ENCODE peak calls at places on chromosomes 12 and 14, in four cellular contexts. A is GM23338, W is GM23248, B is PC-3. G is an unnamed sample.

GRCh38 chr12:51959921-51960320 is 8.4 kb downstream of the ACVR1B start:
- DNase-seq in A (no peak), W (no peak), B (no peak), G (no peak)

GRCh38 chr12:80711866-80712265 is 4.4 kb downstream of the MYF6 start:
- DNase-seq in A (no peak), W (no peak), B (no peak), G (no peak)

GRCh38 chr12:39824505-39825198 is 205.0 kb upstream of the ABCD2 start:
- DNase-seq in A (no peak), W (peak; percentile 22), B (no peak), G (no peak)

GRCh38 chr14:90605430-90605829 is 208.6 kb downstream of the CALM1 start:
- DNase-seq in A (peak; percentile 65), W (no peak), B (no peak), G (no peak)

GRCh38 chr14:101738921-101739320 is 22.6 kb upstream of the PPP2R5C start:
- DNase-seq in A (no peak), W (no peak), B (no peak), G (no peak)

GRCh38 chr12:96501139-96501741 is 11.9 kb downstream of the CFAP54 start:
- DNase-seq in A (peak; percentile 45), W (peak; percentile 78), B (peak; percentile 85), G (peak; percentile 66)

GRCh38 chr12:11731455-11731854 is 82.0 kb downstream of the ETV6 start:
- DNase-seq in A (no peak), W (peak; percentile 64), B (peak; percentile 54), G (no peak)

GRCh38 chr14:35366048-35366428 is 38.5 kb downstream of the NFKBIA start:
- DNase-seq in A (no peak), W (peak; percentile 87), B (peak; percentile 39), G (no peak)

GRCh38 chr12:3594966-3595365 is 104.0 kb downstream of the PRMT8 start:
- DNase-seq in A (no peak), W (no peak), B (no peak), G (no peak)

GRCh38 chr14:105861985-105862465 is 335.6 kb downstream of the TMEM121 start:
- DNase-seq in A (no peak), W (no peak), B (no peak), G (peak; percentile 98)

GRCh38 chr12:127398026-127398715 is 868.8 kb upstream of the TMEM132C start:
- DNase-seq in A (no peak), W (no peak), B (no peak), G (no peak)

GRCh38 chr12:111636209-111636928 is 37.3 kb upstream of the ATXN2 start:
- DNase-seq in A (peak; percentile 85), W (peak; percentile 74), B (no peak), G (no peak)

GRCh38 chr12:72075401-72075800 is 136.8 kb downstream of the TPH2 start:
- DNase-seq in A (no peak), W (no peak), B (no peak), G (no peak)

GRCh38 chr14:52124791-52125661 is 56.2 kb upstream of the NID2 start:
- DNase-seq in A (peak; percentile 55), W (peak; percentile 91), B (peak; percentile 50), G (no peak)

GRCh38 chr14:94129111-94129757 is at the start of gene IFI27L2:
- DNase-seq in A (peak; percentile 92), W (peak; percentile 89), B (peak; percentile 57), G (peak; percentile 85)

GRCh38 chr14:62181591-62181990 is 419.4 kb downstream of the SNAPC1 start:
- DNase-seq in A (no peak), W (peak; percentile 25), B (no peak), G (no peak)

GRCh38 chr12:116484807-116485206 is 74.4 kb upstream of the MAP1LC3B2 start:
- DNase-seq in A (no peak), W (peak; percentile 19), B (no peak), G (no peak)

GRCh38 chr14:30210630-30211029 is 283.0 kb upstream of the PRKD1 start:
- DNase-seq in A (no peak), W (peak; percentile 70), B (peak; percentile 19), G (no peak)

GRCh38 chr14:100896369-100897060 is 7.0 kb downstream of the RTL1 start:
- DNase-seq in A (no peak), W (no peak), B (no peak), G (no peak)

GRCh38 chr12:94768398-94769039 is 118.2 kb upstream of the TMCC3 start:
- DNase-seq in A (no peak), W (no peak), B (no peak), G (peak; percentile 74)

GRCh38 chr14:101721951-101722661 is 39.4 kb upstream of the PPP2R5C start:
- DNase-seq in A (peak; percentile 53), W (peak; percentile 75), B (peak; percentile 89), G (no peak)

GRCh38 chr12:1836854-1837411 is 16.6 kb downstream of the LRTM2 start:
- DNase-seq in A (no peak), W (no peak), B (peak; percentile 17), G (no peak)

GRCh38 chr14:99055816-99056215 is 216.2 kb downstream of the BCL11B start:
- DNase-seq in A (no peak), W (no peak), B (no peak), G (no peak)

GRCh38 chr14:85934123-85934885 is 404.4 kb downstream of the FLRT2 start:
- DNase-seq in A (peak; percentile 9), W (peak; percentile 42), B (peak; percentile 42), G (peak; percentile 61)

GRCh38 chr12:13687633-13688032 is 293.8 kb downstream of the GRIN2B start:
- DNase-seq in A (no peak), W (no peak), B (no peak), G (no peak)

GRCh38 chr12:13340149-13340548 is 143.6 kb downstream of the EMP1 start:
- DNase-seq in A (no peak), W (peak; percentile 23), B (peak; percentile 20), G (no peak)

GRCh38 chr14:24083462-24083861 is 10.6 kb upstream of the PCK2 start:
- DNase-seq in A (no peak), W (no peak), B (no peak), G (no peak)

GRCh38 chr12:22262309-22262708 is 72.2 kb downstream of the ST8SIA1 start:
- DNase-seq in A (peak; percentile 49), W (no peak), B (no peak), G (no peak)

GRCh38 chr14:21071225-21072041 is 1.3 kb downstream of the ARHGEF40 start:
- DNase-seq in A (peak; percentile 94), W (peak; percentile 97), B (peak; percentile 11), G (peak; percentile 93)

GRCh38 chr12:102675672-102676071 is 195.3 kb upstream of the IGF1 start:
- DNase-seq in A (no peak), W (peak; percentile 35), B (no peak), G (no peak)

GRCh38 chr12:11307143-11307542 is 3.1 kb downstream of the PRB4 start:
- DNase-seq in A (no peak), W (no peak), B (peak; percentile 63), G (no peak)

GRCh38 chr12:2118061-2118460 is 65.3 kb downstream of the CACNA1C start:
- DNase-seq in A (no peak), W (no peak), B (no peak), G (peak; percentile 12)

DNA sequence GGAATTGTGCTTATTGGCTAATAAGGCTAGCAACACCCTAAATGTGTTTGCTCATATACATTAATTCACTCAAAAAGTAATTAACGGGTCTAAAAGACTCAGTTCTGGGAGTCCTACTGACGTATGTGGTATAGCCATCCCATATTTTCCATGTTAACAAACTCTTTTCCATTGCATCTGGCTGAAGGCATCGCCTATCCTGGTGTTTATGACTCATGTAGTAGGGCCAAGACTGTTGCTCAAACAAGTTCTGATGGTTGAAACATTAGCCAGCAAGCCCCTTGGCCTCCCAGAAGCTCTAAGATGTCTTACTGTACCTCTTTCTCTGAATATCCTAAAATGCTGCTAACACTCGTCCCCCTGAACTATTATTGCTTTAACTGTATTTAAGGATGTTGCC is 98.4 kb downstream of the PHLDA1 start:
- DNase-seq in A (no peak), W (peak; percentile 91), B (peak; percentile 42), G (no peak)
- H3K27ac ChIP-seq in A (no peak overlapping the region), W (peak overlapping the region; percentile 81), B (no peak overlapping the region), G (no peak overlapping the region)

GRCh38 chr12:120981407-120981921 is 3.1 kb downstream of the HNF1A start:
- DNase-seq in A (no peak), W (no peak), B (no peak), G (no peak)
- H3K4me3 ChIP-seq in A (no peak overlapping the region), W (no peak overlapping the region), B (no peak overlapping the region), G (no peak overlapping the region)

DNA sequence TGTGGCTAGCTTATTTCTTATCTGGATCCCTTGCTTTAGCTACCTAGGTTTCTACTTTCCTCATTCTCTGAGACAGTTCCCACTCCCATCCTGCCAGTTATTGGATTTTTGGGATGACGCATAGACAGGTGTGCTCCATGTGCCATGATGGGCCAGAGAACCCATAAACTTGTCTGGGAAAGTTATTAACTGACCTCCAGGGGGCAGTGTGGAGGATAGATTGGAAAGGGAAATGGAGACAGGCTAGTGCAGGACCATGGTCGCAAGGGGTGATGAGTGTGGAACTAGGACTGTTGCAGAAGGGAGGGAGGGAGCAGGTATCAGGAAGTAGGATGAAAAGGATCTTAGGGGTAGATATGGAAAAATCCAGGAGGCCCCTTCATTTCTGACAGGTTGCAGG is 80.3 kb downstream of the ESRRB start:
- DNase-seq in A (peak; percentile 89), W (peak; percentile 39), B (peak; percentile 38), G (peak; percentile 49)
- TF ChIP-seq EZH2phosphoT487 in A (no peak), W (no peak), B (no peak), G (no peak)

GRCh38 chr14:50400461-50400860 is 3.8 kb upstream of the CDKL1 start:
- DNase-seq in A (no peak), W (no peak), B (no peak), G (no peak)

GRCh38 chr14:50399251-50400032 is 2.8 kb upstream of the CDKL1 start:
- DNase-seq in A (no peak), W (peak; percentile 71), B (peak; percentile 66), G (no peak)

GRCh38 chr14:50407089-50407813 is 10.6 kb upstream of the CDKL1 start:
- DNase-seq in A (no peak), W (peak; percentile 75), B (no peak), G (no peak)

GRCh38 chr14:50402965-50403364 is 6.3 kb upstream of the CDKL1 start:
- DNase-seq in A (no peak), W (peak; percentile 16), B (peak; percentile 39), G (no peak)

DNA sequence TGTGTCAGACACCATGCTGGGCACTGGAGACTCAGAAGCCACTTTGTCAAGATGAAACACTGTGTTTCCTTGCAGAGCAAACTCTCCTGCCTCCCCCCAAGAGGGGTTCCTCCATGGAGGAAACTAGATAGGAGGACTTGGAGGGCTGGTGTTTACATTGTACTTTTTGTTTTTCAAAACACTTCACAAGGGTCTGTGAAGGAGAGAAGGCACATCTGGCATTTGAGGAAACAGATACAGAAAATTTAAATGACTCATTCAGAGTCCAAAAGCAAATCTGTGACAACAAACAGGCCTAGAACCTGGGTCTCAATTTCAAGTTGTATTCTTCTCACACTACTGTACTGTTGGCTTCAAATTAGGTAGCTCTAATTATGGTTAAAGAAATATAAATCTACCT is 6.8 kb upstream of the CDKL1 start:
- DNase-seq in A (no peak), W (peak; percentile 28), B (no peak), G (no peak)
- H3K27ac ChIP-seq in A (no peak overlapping the region), W (no peak overlapping the region), B (no peak overlapping the region), G (no peak overlapping the region)

GRCh38 chr12:110284597-110284996 is 3.5 kb downstream of the ATP2A2 start:
- DNase-seq in A (no peak), W (no peak), B (peak; percentile 46), G (no peak)
- H3K4me3 ChIP-seq in A (peak overlapping the region; percentile 96), W (peak overlapping the region; percentile 90), B (peak overlapping the region; percentile 85), G (peak overlapping the region; percentile 86)

GRCh38 chr12:91098942-91099341 is 12.4 kb downstream of the LUM start:
- DNase-seq in A (no peak), W (peak; percentile 92), B (peak; percentile 77), G (no peak)
- TF ChIP-seq EZH2phosphoT487 in A (no peak), W (no peak), B (no peak), G (no peak)

G was measured in OCI-LY7.